ENCODE peak calls at places on chromosomes 16 and 17, in eight cellular contexts. H is epithelial cell of esophagus; R is renal cortical epithelial cell; B is stimulated activated CD8-positive, alpha-beta memory T cell treated with anti-CD3 and anti-CD28 coated beads, Interleukin-4, amount 100 ng/mL, for 1 hour; F is OCI-LY7; I is ecto neural progenitor cell; Q is CD8-positive, alpha-beta T cell; P is GM12891. W is an unnamed sample.

GRCh38 chr17:76238847-76239537 is 1.3 kb downstream of the RNF157 start:
- DNase-seq in H (no peak), R (no peak), B (no peak), F (no peak), I (peak), Q (no peak), P (no peak), W (no peak)

GRCh38 chr16:2971134-2971984 is 2.2 kb downstream of the PAQR4 start:
- DNase-seq in H (no peak), R (no peak), B (no peak), F (no peak), I (no peak), Q (no peak), P (no peak), W (no peak)

GRCh38 chr17:6799738-6800137 is 23.7 kb downstream of the FBXO39 start:
- DNase-seq in H (no peak), R (no peak), B (no peak), F (no peak), I (no peak), Q (no peak), P (no peak), W (no peak)

GRCh38 chr16:87603684-87604571 is 1.6 kb downstream of the JPH3 start:
- DNase-seq in H (no peak), R (no peak), B (no peak), F (no peak), I (no peak), Q (no peak), P (no peak), W (no peak)

GRCh38 chr16:68737046-68737729 is at the start of gene CDH1:
- DNase-seq in H (peak), R (no peak), B (no peak), F (no peak), I (peak), Q (peak), P (peak), W (peak)

GRCh38 chr17:81217531-81217930 is 5.2 kb downstream of the CEP131 start:
- DNase-seq in H (no peak), R (no peak), B (no peak), F (no peak), I (no peak), Q (no peak), P (no peak), W (no peak)

GRCh38 chr16:54346046-54346445 is 59.5 kb upstream of the IRX3 start:
- DNase-seq in H (peak), R (no peak), B (no peak), F (no peak), I (no peak), Q (no peak), P (no peak), W (no peak)

GRCh38 chr17:11874756-11875155 is 122.5 kb downstream of the ZNF18 start:
- DNase-seq in H (no peak), R (no peak), B (no peak), F (no peak), I (no peak), Q (no peak), P (no peak), W (peak)

GRCh38 chr17:794876-795275 is 12.7 kb downstream of the MRM3 start:
- DNase-seq in H (peak), R (peak), B (no peak), F (peak), I (peak), Q (peak), P (peak), W (peak)

GRCh38 chr17:39001703-39002637 is 34.8 kb upstream of the FBXO47 start:
- DNase-seq in H (peak), R (peak), B (no peak), F (no peak), I (no peak), Q (no peak), P (no peak), W (peak)

GRCh38 chr16:64392456-64392855 is 729.4 kb downstream of the CDH11 start:
- DNase-seq in H (no peak), R (no peak), B (no peak), F (no peak), I (no peak), Q (no peak), P (no peak), W (no peak)

GRCh38 chr17:81394831-81395599 is at the start of gene BAHCC1:
- DNase-seq in H (peak), R (peak), B (peak), F (peak), I (peak), Q (peak), P (no peak), W (peak)

GRCh38 chr17:82876602-82877391 is 37.0 kb upstream of the ZNF750 start:
- DNase-seq in H (peak), R (peak), B (no peak), F (no peak), I (peak), Q (no peak), P (no peak), W (peak)

GRCh38 chr17:82400206-82400605 is 17.9 kb upstream of the HEXD start:
- DNase-seq in H (no peak), R (no peak), B (no peak), F (no peak), I (no peak), Q (no peak), P (no peak), W (no peak)

GRCh38 chr17:75822119-75822799 is 21.9 kb downstream of the UNC13D start:
- DNase-seq in H (no peak), R (no peak), B (no peak), F (peak), I (no peak), Q (peak), P (no peak), W (no peak)

GRCh38 chr16:19524866-19525723 is 1.4 kb downstream of the CCP110 start:
- DNase-seq in H (peak), R (peak), B (no peak), F (peak), I (no peak), Q (no peak), P (no peak), W (no peak)

GRCh38 chr17:40369923-40370322 is 5.4 kb upstream of the GJD3 start:
- DNase-seq in H (no peak), R (no peak), B (no peak), F (no peak), I (no peak), Q (no peak), P (no peak), W (peak)

GRCh38 chr17:77670125-77670524 is 288.4 kb upstream of the TNRC6C start:
- DNase-seq in H (no peak), R (no peak), B (no peak), F (no peak), I (no peak), Q (no peak), P (no peak), W (no peak)

W was measured in islet precursor cell.